ENCODE peak calls at places on chromosomes 3 and 15, in six cellular contexts. X is pulmonary artery endothelial cell; W is GM12865; I is neural crest cell; P is T-helper 1 cell; S is stimulated activated CD8-positive, alpha-beta memory T cell treated with anti-CD3 and anti-CD28 coated beads, Interleukin-15, amount 100 ng/mL, for 24 hours. B is an unnamed sample.

GRCh38 chr3:191628561-191628960 is 167.6 kb downstream of the PYDC2 start:
- DNase-seq in X (no peak), W (no peak), I (no peak), P (no peak), S (no peak), B (no peak)

GRCh38 chr3:58464875-58465274 is 27.0 kb upstream of the KCTD6 start:
- DNase-seq in X (no peak), W (peak), I (no peak), P (no peak), S (no peak), B (no peak)

GRCh38 chr3:186472466-186473008 is 71.6 kb downstream of the CRYGS start:
- DNase-seq in X (no peak), W (no peak), I (no peak), P (no peak), S (no peak), B (no peak)

GRCh38 chr3:141366285-141367037 is 1.8 kb upstream of the ZBTB38 start:
- DNase-seq in X (no peak), W (no peak), I (no peak), P (no peak), S (no peak), B (peak)

GRCh38 chr3:8460815-8461482 is 40.7 kb upstream of the LMCD1 start:
- DNase-seq in X (no peak), W (no peak), I (no peak), P (no peak), S (no peak), B (no peak)

GRCh38 chr3:107514453-107514852 is 8.3 kb upstream of the BBX start:
- DNase-seq in X (no peak), W (no peak), I (no peak), P (no peak), S (no peak), B (no peak)

GRCh38 chr3:189267981-189268613 is 96.3 kb downstream of the TPRG1 start:
- DNase-seq in X (no peak), W (no peak), I (no peak), P (no peak), S (no peak), B (peak)

GRCh38 chr15:101732772-101733171 is 8.5 kb upstream of the TARS3 start:
- DNase-seq in X (no peak), W (no peak), I (no peak), P (no peak), S (no peak), B (no peak)

GRCh38 chr3:11847607-11848006 is 922 bp upstream of the TAMM41 start:
- DNase-seq in X (no peak), W (no peak), I (no peak), P (no peak), S (no peak), B (no peak)

GRCh38 chr3:189849262-189849661 is 218.1 kb downstream of the TP63 start:
- DNase-seq in X (no peak), W (no peak), I (no peak), P (no peak), S (no peak), B (no peak)

GRCh38 chr3:127448161-127448561 is 142.4 kb downstream of the TPRA1 start:
- DNase-seq in X (no peak), W (no peak), I (no peak), P (no peak), S (no peak), B (no peak)

GRCh38 chr15:79060175-79060574 is 30.4 kb downstream of the RASGRF1 start:
- DNase-seq in X (no peak), W (no peak), I (no peak), P (no peak), S (no peak), B (no peak)

GRCh38 chr3:68441054-68441453 is 491.3 kb downstream of the TAFA4 start:
- DNase-seq in X (no peak), W (no peak), I (no peak), P (no peak), S (no peak), B (no peak)

GRCh38 chr3:184583345-184584000 is 21.9 kb downstream of the EPHB3 start:
- DNase-seq in X (no peak), W (no peak), I (no peak), P (no peak), S (no peak), B (no peak)

GRCh38 chr3:25575001-25575400 is 89.7 kb downstream of the TOP2B start:
- DNase-seq in X (no peak), W (no peak), I (no peak), P (no peak), S (no peak), B (no peak)

GRCh38 chr3:143139786-143140185 is 20.2 kb downstream of the CHST2 start:
- DNase-seq in X (no peak), W (no peak), I (no peak), P (no peak), S (no peak), B (no peak)

GRCh38 chr3:52034212-52034611 is 22.2 kb downstream of the DUSP7 start:
- DNase-seq in X (no peak), W (no peak), I (no peak), P (no peak), S (no peak), B (no peak)

GRCh38 chr3:162507397-162507796 is 1010.8 kb downstream of the OTOL1 start:
- DNase-seq in X (no peak), W (no peak), I (no peak), P (no peak), S (no peak), B (no peak)

B was measured in Caki2.